ENCODE peak calls at places on chromosome 21, in five cellular contexts. T is neuronal stem cell, K is IMR-90, V is tibial nerve, R is lower lobe of right lung. N is an unnamed sample.
A peak's percentile ranks its signal among the peaks of the same experiment; 100 is the strongest.

GRCh38 chr21:27649323-27649722 is 682.4 kb upstream of the ADAMTS5 start:
- DNase-seq in K (peak; percentile 97), T (no peak), V (no peak), R (no peak), N (no peak)

GRCh38 chr21:31348188-31348587 is 4.1 kb upstream of the TIAM1 start:
- DNase-seq in T (no peak), R (no peak), V (no peak), K (no peak), N (no peak)

GRCh38 chr21:15066231-15066577 is 1.4 kb upstream of the NRIP1 start:
- DNase-seq in T (no peak), R (no peak), V (no peak), K (no peak), N (peak; percentile 48)

GRCh38 chr21:14753466-14754258 is 207.5 kb upstream of the SAMSN1 start:
- DNase-seq in R (no peak), V (no peak), K (no peak), T (no peak), N (no peak)

GRCh38 chr21:26850116-26850643 is 5.0 kb upstream of the ADAMTS1 start:
- DNase-seq in K (peak; percentile 59), R (no peak), T (peak; percentile 36), V (no peak), N (peak; percentile 33)

GRCh38 chr21:32096411-32096810 is 182.4 kb downstream of the MIS18A start:
- DNase-seq in R (no peak), V (no peak), K (no peak), T (peak; percentile 26), N (no peak)

GRCh38 chr21:37987668-37988067 is 71.4 kb upstream of the KCNJ6 start:
- DNase-seq in T (no peak), K (no peak), V (no peak), R (no peak), N (no peak)

GRCh38 chr21:32330784-32331311 is 32.2 kb downstream of the MRAP start:
- DNase-seq in T (peak; percentile 39), K (no peak), R (no peak), V (no peak), N (peak; percentile 34)

GRCh38 chr21:33370292-33370691 is 32.9 kb upstream of the IFNGR2 start:
- DNase-seq in T (no peak), K (no peak), V (no peak), R (no peak), N (no peak)

DNA sequence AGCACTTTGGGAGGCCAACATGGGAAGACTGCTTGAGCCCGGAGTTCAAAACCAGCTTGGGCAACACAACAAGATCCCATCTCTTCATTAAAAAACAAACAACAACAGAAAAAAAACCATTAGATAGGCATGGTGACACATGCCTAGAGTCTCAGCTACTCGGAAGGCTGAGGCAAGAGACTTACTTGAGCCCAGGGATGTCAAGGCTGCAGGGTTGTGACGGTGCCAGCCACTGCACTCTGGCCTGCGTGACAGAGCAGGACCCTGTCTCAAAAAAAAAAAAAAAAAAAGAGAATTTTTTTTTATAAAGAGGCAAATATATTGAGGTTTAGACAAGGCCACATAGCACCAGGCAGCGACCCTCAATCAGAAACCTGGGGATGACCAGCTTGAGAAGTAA is 62.7 kb downstream of the HSF2BP start:
- DNase-seq in T (no peak), V (no peak), K (no peak), R (no peak), N (no peak)
- H3K4me1 ChIP-seq in T (peaks cover 5% of the 10 kb centered on the region), V (no peaks in the 10 kb centered on the region), K (peaks cover 15% of the 10 kb centered on the region), R (no peaks in the 10 kb centered on the region), N (no peaks in the 10 kb centered on the region)

DNA sequence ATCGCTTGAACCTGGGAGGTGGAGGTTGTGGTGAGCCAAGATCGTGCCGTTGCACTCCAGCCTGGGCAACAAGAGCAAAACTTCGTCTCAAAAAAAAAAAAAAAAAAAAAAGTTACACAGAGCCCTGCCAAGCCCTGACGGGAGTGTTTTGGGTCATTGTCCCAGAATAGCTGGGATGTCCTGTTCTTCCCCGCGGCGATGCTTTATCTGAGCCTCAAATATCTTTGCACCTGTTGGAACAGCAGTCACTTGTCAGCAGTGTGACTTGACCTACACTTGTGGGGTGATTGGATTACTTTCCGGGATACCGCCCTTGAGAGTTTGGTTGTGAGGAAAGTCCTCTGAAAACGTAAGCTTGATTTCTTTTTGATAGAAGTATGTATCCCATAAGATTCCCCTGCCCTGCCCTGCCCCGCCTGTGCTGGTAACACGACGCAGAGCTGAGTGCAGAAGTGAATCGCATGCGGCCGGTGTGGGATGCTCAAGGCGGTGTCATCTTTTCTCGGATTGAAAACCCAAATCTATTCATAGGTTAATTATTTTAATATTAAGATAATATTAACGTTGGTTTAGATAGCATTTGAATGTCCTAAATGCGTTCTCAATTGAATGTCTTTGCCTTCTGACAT is 50.9 kb downstream of the PCNT start:
- DNase-seq in K (no peak), R (no peak), T (no peak), V (no peak), N (no peak)
- H3K27ac ChIP-seq in K (no peak overlapping the region), R (no peak overlapping the region), T (no peak overlapping the region), V (no peak overlapping the region), N (no peak overlapping the region)

DNA sequence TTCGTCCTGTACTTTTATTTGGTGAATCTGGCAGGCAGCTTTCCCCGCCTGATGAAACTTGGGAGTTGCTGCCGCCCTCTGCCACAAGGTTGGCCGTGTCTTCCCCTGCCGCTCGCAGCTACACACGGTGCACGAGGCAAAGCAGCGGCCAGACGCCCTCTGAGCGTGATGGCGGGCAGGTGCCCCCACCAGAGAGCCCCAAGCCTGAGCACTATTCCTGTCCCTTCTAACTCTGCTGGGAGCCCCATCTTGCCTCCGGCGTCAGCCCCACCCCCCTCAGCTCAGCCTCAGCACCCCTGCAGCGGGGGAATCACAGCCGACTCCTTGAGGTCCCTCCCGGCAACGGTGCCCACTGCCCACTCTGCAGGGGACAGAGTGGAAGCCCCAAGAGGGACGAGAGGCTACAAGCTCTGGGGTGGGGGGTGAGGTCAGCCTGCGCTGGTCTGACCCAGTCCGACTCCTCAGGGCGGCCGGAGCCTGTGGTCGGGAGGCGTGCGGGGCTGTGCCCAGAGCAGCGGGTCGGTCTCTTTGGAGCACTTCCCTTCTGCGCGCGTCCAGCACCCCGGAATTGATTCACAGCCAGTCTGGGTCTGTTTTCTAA is 41.3 kb downstream of the RIPK4 start:
- DNase-seq in K (no peak), V (no peak), T (no peak), R (no peak), N (no peak)
- H3K4me1 ChIP-seq in K (peaks cover 5% of the 10 kb centered on the region), V (no peaks in the 10 kb centered on the region), T (no peaks in the 10 kb centered on the region), R (no peaks in the 10 kb centered on the region), N (no peaks in the 10 kb centered on the region)

GRCh38 chr21:39630191-39630591 is 17.5 kb downstream of the B3GALT5 start:
- DNase-seq in T (no peak), V (no peak), K (peak; percentile 25), R (no peak), N (no peak)
- H3K27ac ChIP-seq in T (no peak overlapping the region), V (no peak overlapping the region), K (no peak overlapping the region), R (no peak overlapping the region), N (no peak overlapping the region)

GRCh38 chr21:34970126-34970525 is 79.0 kb downstream of the RUNX1 start:
- DNase-seq in R (no peak), T (no peak), V (no peak), K (no peak), N (no peak)

GRCh38 chr21:34970566-34970965 is 78.5 kb downstream of the RUNX1 start:
- DNase-seq in K (no peak), T (no peak), R (no peak), V (no peak), N (no peak)

GRCh38 chr21:34974162-34974981 is 74.7 kb downstream of the RUNX1 start:
- DNase-seq in K (peak; percentile 71), R (no peak), T (no peak), V (no peak), N (peak; percentile 72)

GRCh38 chr21:34971656-34972055 is 77.4 kb downstream of the RUNX1 start:
- DNase-seq in T (no peak), K (no peak), V (no peak), R (no peak), N (no peak)

GRCh38 chr21:34973685-34974084 is 75.4 kb downstream of the RUNX1 start:
- DNase-seq in R (no peak), T (no peak), V (no peak), K (no peak), N (no peak)
- H3K4me1 ChIP-seq in R (peaks cover 21% of the 10 kb centered on the region), T (no peaks in the 10 kb centered on the region), V (no peaks in the 10 kb centered on the region), K (peaks cover 5% of the 10 kb centered on the region), N (no peaks in the 10 kb centered on the region)

GRCh38 chr21:36039861-36040260 is 20.5 kb downstream of the SETD4 start:
- DNase-seq in V (no peak), K (no peak), R (no peak), T (no peak), N (no peak)
- H3K27ac ChIP-seq in V (no peak overlapping the region), K (no peak overlapping the region), R (no peak overlapping the region), T (no peak overlapping the region), N (no peak overlapping the region)

DNA sequence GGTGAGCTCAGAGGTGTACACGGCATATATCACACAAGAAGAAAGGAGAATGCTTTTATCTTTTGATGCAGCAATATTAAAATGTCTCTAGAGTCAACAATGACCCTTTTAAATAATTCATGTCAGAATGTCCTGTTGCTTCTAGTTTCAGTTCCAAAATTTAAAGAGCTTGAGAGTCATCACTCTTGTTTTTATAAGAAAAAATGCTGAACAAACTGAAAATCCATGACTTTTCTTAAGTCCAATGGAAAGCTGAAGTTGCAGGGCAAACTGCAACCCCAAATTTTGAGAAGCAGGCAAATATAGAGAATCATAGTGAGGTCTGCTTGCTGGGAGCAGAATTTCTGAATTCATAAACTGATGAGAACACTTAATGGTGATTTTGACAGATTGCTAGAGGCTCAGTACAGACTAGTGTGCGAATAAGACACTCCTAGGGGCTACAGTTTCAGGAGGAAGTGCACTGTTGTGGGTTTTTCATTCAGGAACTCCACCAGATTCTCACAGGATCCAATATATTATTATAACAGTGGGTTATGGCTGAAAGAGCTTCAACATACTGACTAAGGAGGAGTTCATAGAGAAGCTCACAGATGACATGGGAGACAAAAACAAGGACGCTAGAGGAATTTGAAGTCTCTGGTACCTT is 135.1 kb downstream of the CLIC6 start:
- DNase-seq in K (no peak), R (no peak), T (no peak), V (no peak), N (no peak)
- H3K4me1 ChIP-seq in K (peaks cover 18% of the 10 kb centered on the region), R (peaks cover 31% of the 10 kb centered on the region), T (no peaks in the 10 kb centered on the region), V (no peaks in the 10 kb centered on the region), N (peaks cover 2% of the 10 kb centered on the region)

DNA sequence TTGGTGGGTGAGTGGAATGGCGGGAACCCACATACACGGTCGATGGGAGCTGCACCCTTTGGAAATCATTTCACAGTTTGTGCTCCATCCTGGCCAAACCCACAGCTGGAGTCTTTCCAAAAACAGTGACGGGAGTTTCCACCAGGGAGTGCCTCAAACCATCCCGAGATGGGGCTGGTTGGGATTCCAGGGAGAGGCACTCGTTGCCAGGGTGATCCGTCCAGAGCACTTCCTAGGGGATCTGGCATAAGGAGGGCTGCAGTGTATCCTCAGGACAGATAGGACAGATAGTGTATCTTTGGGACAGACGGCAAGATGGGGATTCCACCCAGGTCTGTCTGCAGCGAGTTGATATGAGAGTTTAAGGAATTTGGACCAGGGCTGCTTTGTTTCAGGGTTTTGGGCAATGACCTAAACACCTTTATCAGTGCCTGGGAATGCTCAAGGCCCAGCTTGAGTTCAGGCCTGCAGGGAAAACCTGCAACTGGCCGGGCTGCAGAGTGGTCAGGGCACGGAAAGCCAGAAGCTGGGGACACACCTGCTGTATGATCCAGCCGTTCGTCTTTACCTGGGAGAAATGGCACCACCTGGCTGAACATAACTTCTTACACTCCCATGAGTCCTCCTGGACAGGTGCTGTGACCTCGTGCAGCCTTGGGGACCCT is 3.4 kb upstream of the POFUT2 start:
- DNase-seq in T (no peak), R (peak; percentile 18), V (peak; percentile 33), K (peak; percentile 58), N (no peak)
- H3K27ac ChIP-seq in T (no peak overlapping the region), R (no peak overlapping the region), V (peak overlapping the region; percentile 87), K (no peak overlapping the region), N (no peak overlapping the region)

N was measured in small intestine.